ENCODE peak calls at places on chromosomes 16 and 17, in ten cellular contexts. O is hepatocyte, J is AG09309, I is Peyer's patch, Q is endothelial cell, W is neural progenitor cell, S is glutamatergic neuron, X is astrocyte of the cerebellum, C is stomach, H is endodermal cell. N is an unnamed sample.

GRCh38 chr17:34167359-34167758 is 87.7 kb upstream of the CCL2 start:
- DNase-seq in O (no peak), J (no peak), I (no peak), Q (no peak), W (no peak), S (no peak), X (no peak), C (peak; percentile 50), H (no peak), N (no peak)

GRCh38 chr17:17351901-17352781 is 49.0 kb downstream of the NT5M start:
- DNase-seq in O (peak; percentile 48), J (no peak), I (no peak), Q (no peak), W (no peak), S (peak; percentile 69), X (no peak), C (peak; percentile 16), H (peak; percentile 76), N (no peak)

GRCh38 chr16:59410451-59410850 is 676.3 kb upstream of the GOT2 start:
- DNase-seq in O (no peak), J (no peak), I (no peak), Q (no peak), W (no peak), S (no peak), X (no peak), C (no peak), H (no peak), N (no peak)

GRCh38 chr17:57451126-57451690 is 194.9 kb downstream of the MSI2 start:
- DNase-seq in O (no peak), J (no peak), I (no peak), Q (no peak), W (no peak), S (no peak), X (no peak), C (no peak), H (no peak), N (no peak)

GRCh38 chr17:73283841-73284282 is 22.2 kb upstream of the CPSF4L start:
- DNase-seq in O (no peak), J (no peak), I (no peak), Q (peak; percentile 34), W (peak; percentile 88), S (peak; percentile 74), X (no peak), C (no peak), H (peak; percentile 97), N (no peak)

GRCh38 chr16:50288920-50289319 is 22.6 kb downstream of the ADCY7 start:
- DNase-seq in O (no peak), J (no peak), I (no peak), Q (no peak), W (no peak), S (no peak), X (no peak), C (no peak), H (no peak), N (no peak)

GRCh38 chr17:40857535-40857934 is 9.5 kb downstream of the KRT12 start:
- DNase-seq in O (no peak), J (peak; percentile 40), I (no peak), Q (no peak), W (no peak), S (no peak), X (no peak), C (no peak), H (no peak), N (no peak)

GRCh38 chr16:85284138-85284897 is 172.0 kb upstream of the CIBAR2 start:
- DNase-seq in O (no peak), J (no peak), I (no peak), Q (no peak), W (peak; percentile 81), S (peak; percentile 37), X (no peak), C (no peak), H (no peak), N (no peak)

GRCh38 chr16:87762620-87763019 is 3.2 kb downstream of the KLHDC4 start:
- DNase-seq in O (no peak), J (no peak), I (peak; percentile 8), Q (no peak), W (no peak), S (no peak), X (no peak), C (no peak), H (no peak), N (no peak)

GRCh38 chr16:87762071-87762571 is 3.7 kb downstream of the KLHDC4 start:
- DNase-seq in O (no peak), J (no peak), I (peak; percentile 10), Q (no peak), W (no peak), S (no peak), X (no peak), C (no peak), H (no peak), N (peak; percentile 68)

GRCh38 chr16:87757841-87758426 is 7.9 kb downstream of the KLHDC4 start:
- DNase-seq in O (no peak), J (no peak), I (no peak), Q (no peak), W (no peak), S (no peak), X (no peak), C (no peak), H (no peak), N (no peak)

GRCh38 chr16:87764600-87765472 is 950 bp downstream of the KLHDC4 start:
- DNase-seq in O (no peak), J (no peak), I (no peak), Q (no peak), W (no peak), S (no peak), X (no peak), C (no peak), H (no peak), N (peak; percentile 67)

GRCh38 chr16:87761020-87761506 is 4.7 kb downstream of the KLHDC4 start:
- DNase-seq in O (no peak), J (no peak), I (no peak), Q (no peak), W (no peak), S (no peak), X (no peak), C (no peak), H (no peak), N (no peak)
- TF ChIP-seq CTCF in O (no peak), J (no peak), I (no peak), Q (no peak), W (no peak), S (no peak), X (no peak), C (no peak), H (no peak), N (no peak)

GRCh38 chr16:21599994-21600773 is 807 bp downstream of the METTL9 start:
- DNase-seq in O (peak; percentile 44), J (no peak), I (no peak), Q (no peak), W (peak; percentile 82), S (peak; percentile 50), X (no peak), C (no peak), H (no peak), N (no peak)

GRCh38 chr16:21598676-21599157 is 660 bp upstream of the METTL9 start:
- DNase-seq in O (peak; percentile 30), J (no peak), I (no peak), Q (peak; percentile 33), W (no peak), S (no peak), X (no peak), C (no peak), H (no peak), N (no peak)

GRCh38 chr16:21597571-21598030 is 1.8 kb upstream of the METTL9 start:
- DNase-seq in O (no peak), J (no peak), I (no peak), Q (no peak), W (no peak), S (no peak), X (no peak), C (no peak), H (no peak), N (no peak)

GRCh38 chr16:21602785-21603184 is 3.4 kb downstream of the METTL9 start:
- DNase-seq in O (no peak), J (no peak), I (no peak), Q (no peak), W (no peak), S (no peak), X (no peak), C (no peak), H (no peak), N (no peak)

DNA sequence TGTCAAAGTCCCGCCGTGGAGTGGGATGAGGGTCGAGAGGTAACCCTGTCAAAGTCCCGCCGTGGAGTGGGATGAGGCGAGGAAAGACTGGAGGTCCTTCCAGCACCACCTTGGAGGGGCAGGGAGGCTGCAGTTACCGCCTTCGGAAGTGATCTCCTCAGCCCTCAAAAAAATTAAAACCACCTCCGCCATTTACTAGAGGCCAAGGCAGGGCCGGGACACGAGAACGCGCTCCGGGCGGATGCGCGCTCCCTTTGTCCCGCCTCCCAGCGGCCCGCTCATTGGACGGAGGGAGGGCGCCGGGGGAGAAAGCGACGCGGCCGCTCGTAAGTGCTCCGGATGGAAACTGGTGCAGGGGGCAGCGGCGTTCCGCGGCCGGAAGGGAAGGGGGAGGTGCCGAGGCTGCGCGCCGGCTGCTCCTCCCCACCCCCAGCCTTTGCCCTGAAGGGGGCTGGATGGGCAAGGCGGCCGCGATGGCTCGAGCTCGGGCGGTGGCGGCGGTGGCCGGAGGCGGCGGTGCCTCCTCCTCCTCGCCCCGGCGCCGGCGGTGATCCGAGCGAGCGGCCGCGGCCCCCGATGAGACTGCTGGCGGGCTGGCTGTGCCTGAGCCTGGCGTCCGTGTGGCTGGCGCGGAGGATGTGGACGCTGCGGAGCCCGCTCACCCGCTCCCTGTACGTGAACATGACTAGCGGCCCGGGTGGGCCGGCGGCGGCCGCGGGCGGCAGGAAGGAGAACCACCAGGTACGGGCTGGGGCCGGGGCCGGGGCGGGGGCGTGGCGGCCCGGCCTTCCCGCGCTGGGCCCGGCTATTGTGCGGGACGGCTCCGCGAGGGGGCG is at the start of gene METTL9:
- DNase-seq in O (peak; percentile 98), J (peak; percentile 66), I (peak; percentile 97), Q (peak; percentile 94), W (peak; percentile 98), S (peak; percentile 97), X (peak; percentile 83), C (peak; percentile 96), H (peak; percentile 97), N (peak; percentile 93)
- TF ChIP-seq CTCF in O (peak; percentile 1), J (no peak), I (no peak), Q (no peak), W (peak; percentile 3), S (no peak), X (no peak), C (no peak), H (peak; percentile 28), N (no peak)

DNA sequence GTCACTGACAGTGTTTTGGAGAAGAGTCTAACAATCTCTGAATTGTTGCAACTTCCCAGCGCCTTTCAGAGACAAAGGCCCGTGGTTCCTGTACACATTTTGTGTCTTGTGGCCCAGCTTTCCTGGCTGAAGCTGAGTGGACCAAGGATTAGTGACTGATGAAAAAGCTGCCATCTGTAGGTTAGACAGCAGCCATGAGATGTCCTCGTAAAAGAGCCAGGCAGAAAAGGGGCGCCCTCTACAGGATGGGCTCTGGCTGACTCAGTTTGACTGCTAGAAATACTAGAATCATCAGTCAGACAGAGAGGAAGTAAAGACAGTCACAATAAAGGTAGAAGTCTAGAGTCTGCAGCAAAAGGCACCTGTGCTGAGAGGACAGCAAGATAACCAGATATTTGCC is 26.5 kb upstream of the NF1 start:
- DNase-seq in O (peak; percentile 23), J (no peak), I (no peak), Q (peak; percentile 60), W (peak; percentile 42), S (peak; percentile 30), X (no peak), C (peak; percentile 36), H (peak; percentile 93), N (peak; percentile 27)
- TF ChIP-seq CTCF in O (peak; percentile 36), J (peak; percentile 31), I (peak; percentile 49), Q (peak; percentile 43), W (peak; percentile 58), S (peak; percentile 19), X (peak; percentile 31), C (no peak), H (peak; percentile 89), N (peak; percentile 54)

GRCh38 chr16:29717113-29717512 is 28.7 kb downstream of the C16orf54 start:
- DNase-seq in O (no peak), J (no peak), I (no peak), Q (no peak), W (no peak), S (no peak), X (no peak), C (no peak), H (no peak), N (no peak)
- TF ChIP-seq CTCF in O (no peak), J (no peak), I (no peak), Q (no peak), W (no peak), S (no peak), X (no peak), C (no peak), H (no peak), N (no peak)

N was measured in natural killer cell.